ENCODE peak calls at places on chromosomes 1 and 21, in seven cellular contexts. L, I, P, G, X, V and H are unnamed samples.

GRCh38 chr1:39226836-39227235 is 22.3 kb downstream of the MACF1 start:
- DNase-seq in L (no peak), I (no peak), P (no peak), X (no peak), G (no peak), V (no peak), H (no peak)

GRCh38 chr1:234433563-234434285 is 45.3 kb downstream of the TARBP1 start:
- DNase-seq in X (no peak), L (no peak), V (no peak), I (no peak), G (peak), P (no peak), H (no peak)

GRCh38 chr1:47941609-47942237 is 55.5 kb downstream of the TRABD2B start:
- DNase-seq in X (no peak), P (peak), V (no peak), I (no peak), G (peak), L (no peak), H (no peak)

GRCh38 chr1:184052194-184052559 is 647 bp downstream of the TSEN15 start:
- DNase-seq in G (peak), L (no peak), X (no peak), P (no peak), V (no peak), I (no peak), H (no peak)

GRCh38 chr1:29849038-29849750 is 612.9 kb downstream of the PTPRU start:
- DNase-seq in V (no peak), L (no peak), P (no peak), X (no peak), G (peak), I (peak), H (peak)

GRCh38 chr1:116556289-116557006 is 14.4 kb downstream of the CD58 start:
- DNase-seq in G (peak), P (no peak), I (peak), L (peak), V (no peak), X (no peak), H (no peak)

GRCh38 chr21:24955275-24955961 is 651.9 kb downstream of the MRPL39 start:
- DNase-seq in I (no peak), G (no peak), L (no peak), V (no peak), P (no peak), X (no peak), H (no peak)

GRCh38 chr1:201531551-201532425 is 7.1 kb upstream of the NAV1 start:
- DNase-seq in L (no peak), I (no peak), X (no peak), V (no peak), G (no peak), P (no peak), H (no peak)

GRCh38 chr1:203675596-203676347 is 49.1 kb downstream of the ATP2B4 start:
- DNase-seq in V (no peak), X (no peak), P (no peak), I (no peak), G (no peak), L (no peak), H (no peak)

GRCh38 chr1:110384581-110385321 is 6.1 kb downstream of the SLC16A4 start:
- DNase-seq in V (no peak), L (no peak), I (no peak), P (no peak), X (no peak), G (no peak), H (no peak)

GRCh38 chr1:117015701-117016100 is 14.1 kb downstream of the CD101 start:
- DNase-seq in L (no peak), G (no peak), P (no peak), I (no peak), V (no peak), X (no peak), H (no peak)

GRCh38 chr21:33011462-33011861 is 14.3 kb upstream of the OLIG2 start:
- DNase-seq in L (no peak), I (no peak), X (no peak), V (no peak), P (peak), G (peak), H (peak)

GRCh38 chr1:81617308-81618027 is 183.3 kb upstream of the ADGRL2 start:
- DNase-seq in V (no peak), X (no peak), L (no peak), I (no peak), P (no peak), G (peak), H (no peak)

GRCh38 chr1:27536767-27537166 is 46.8 kb upstream of the WASF2 start:
- DNase-seq in I (no peak), X (no peak), L (no peak), V (no peak), P (no peak), G (peak), H (no peak)

GRCh38 chr1:81802601-81803422 is 2.1 kb downstream of the ADGRL2 start:
- DNase-seq in V (peak), I (no peak), P (no peak), L (peak), G (peak), X (peak), H (peak)

GRCh38 chr1:236951672-236952071 is 52.6 kb downstream of the MT1HL1 start:
- DNase-seq in L (no peak), V (no peak), I (no peak), P (no peak), G (no peak), X (no peak), H (no peak)

GRCh38 chr1:53860967-53861411 is 22.9 kb upstream of the NDC1 start:
- DNase-seq in L (no peak), P (peak), I (peak), X (no peak), G (peak), V (peak), H (no peak)

GRCh38 chr1:60908159-60908558 is 174.2 kb upstream of the NFIA start:
- DNase-seq in L (no peak), I (no peak), V (no peak), P (no peak), X (no peak), G (no peak), H (no peak)

GRCh38 chr1:162168935-162169545 is 99.5 kb downstream of the NOS1AP start:
- DNase-seq in P (no peak), L (no peak), I (no peak), X (no peak), V (no peak), G (no peak), H (no peak)

GRCh38 chr21:43300496-43301423 is 126.2 kb downstream of the SIK1 start:
- DNase-seq in X (no peak), G (peak), L (peak), I (no peak), V (no peak), P (no peak), H (peak)

GRCh38 chr1:153880962-153881361 is 41.8 kb downstream of the GATAD2B start:
- DNase-seq in P (no peak), X (peak), G (peak), L (peak), V (no peak), I (peak), H (peak)

GRCh38 chr1:1040004-1040991 is 20.4 kb downstream of the AGRN start:
- DNase-seq in G (peak), I (peak), L (peak), X (peak), V (peak), P (no peak), H (no peak)

GRCh38 chr21:19607983-19608668 is 1204.5 kb upstream of the TMPRSS15 start:
- DNase-seq in P (no peak), L (no peak), I (no peak), X (no peak), V (no peak), G (no peak), H (no peak)
- TF ChIP-seq CTCF in P (no peak), L (no peak), I (no peak), X (no peak), V (no peak), G (no peak), H (peak)

GRCh38 chr1:119988316-119989067 is 81.0 kb downstream of the NOTCH2 start:
- DNase-seq in V (no peak), P (no peak), I (no peak), X (no peak), G (no peak), L (no peak), H (no peak)

GRCh38 chr1:119984771-119985170 is 84.7 kb downstream of the NOTCH2 start:
- DNase-seq in G (no peak), X (no peak), P (no peak), V (no peak), I (no peak), L (no peak), H (no peak)

GRCh38 chr1:119987689-119988088 is 81.8 kb downstream of the NOTCH2 start:
- DNase-seq in I (no peak), P (no peak), G (no peak), L (no peak), V (no peak), X (no peak), H (no peak)

GRCh38 chr1:119987112-119987511 is 82.3 kb downstream of the NOTCH2 start:
- DNase-seq in X (no peak), G (peak), I (no peak), L (no peak), P (peak), V (no peak), H (no peak)

GRCh38 chr1:119986007-119986497 is 83.4 kb downstream of the NOTCH2 start:
- DNase-seq in P (no peak), X (no peak), G (no peak), L (no peak), I (no peak), V (no peak), H (no peak)
- TF ChIP-seq CTCF in P (no peak), X (no peak), G (no peak), L (no peak), I (no peak), V (no peak), H (no peak)

GRCh38 chr1:31396633-31397351 is 16.2 kb upstream of the SERINC2 start:
- DNase-seq in P (no peak), V (no peak), I (no peak), L (no peak), G (peak), X (no peak), H (no peak)
- TF ChIP-seq CTCF in P (peak), V (peak), I (no peak), L (no peak), G (peak), X (peak), H (peak)

GRCh38 chr1:240100351-240100750 is 8.7 kb downstream of the FMN2 start:
- DNase-seq in V (no peak), P (no peak), X (no peak), I (no peak), G (no peak), L (no peak), H (no peak)

GRCh38 chr1:240099748-240100147 is 8.1 kb downstream of the FMN2 start:
- DNase-seq in L (no peak), X (no peak), G (no peak), P (no peak), I (no peak), V (no peak), H (no peak)

GRCh38 chr1:240101737-240102136 is 10.1 kb downstream of the FMN2 start:
- DNase-seq in X (no peak), V (no peak), L (no peak), I (no peak), G (no peak), P (no peak), H (no peak)

GRCh38 chr1:240099329-240099728 is 7.6 kb downstream of the FMN2 start:
- DNase-seq in L (no peak), G (no peak), V (no peak), P (no peak), X (no peak), I (no peak), H (no peak)

DNA sequence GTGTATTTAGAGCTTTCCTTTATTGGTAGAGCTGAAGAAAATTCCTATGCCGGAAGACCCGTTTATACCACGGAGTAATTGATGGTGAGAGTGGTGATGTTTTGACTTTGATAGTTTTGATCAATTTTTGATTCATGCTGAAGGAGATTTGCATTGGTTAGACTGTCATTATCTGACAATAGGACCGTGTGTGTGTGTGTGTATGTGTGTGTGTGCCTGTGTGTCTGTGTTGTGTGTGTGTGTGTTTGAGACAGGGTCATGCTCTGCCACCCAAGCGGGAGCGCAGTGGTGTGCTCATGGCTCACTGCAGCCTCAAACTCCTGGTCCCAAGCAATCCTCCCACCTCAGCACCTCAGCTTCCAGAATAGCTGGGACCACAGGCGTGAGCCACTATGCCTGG is 9.6 kb downstream of the FMN2 start:
- DNase-seq in X (no peak), V (no peak), I (no peak), L (no peak), G (no peak), P (no peak), H (no peak)
- TF ChIP-seq CTCF in X (no peak), V (no peak), I (no peak), L (no peak), G (no peak), P (no peak), H (no peak)

GRCh38 chr1:70220517-70221240 is 501 bp upstream of the SRSF11 start:
- DNase-seq in I (no peak), G (no peak), L (no peak), V (no peak), P (no peak), X (no peak), H (no peak)

GRCh38 chr1:70224954-70225353 is 3.8 kb downstream of the SRSF11 start:
- DNase-seq in V (no peak), G (no peak), I (no peak), P (no peak), X (no peak), L (no peak), H (no peak)

GRCh38 chr1:70220015-70220414 is 1.2 kb upstream of the SRSF11 start:
- DNase-seq in I (no peak), X (no peak), L (no peak), P (no peak), G (no peak), V (no peak), H (no peak)

GRCh38 chr1:70221241-70222077 is at the start of gene SRSF11:
- DNase-seq in P (peak), L (peak), V (peak), I (peak), G (peak), X (peak), H (peak)

DNA sequence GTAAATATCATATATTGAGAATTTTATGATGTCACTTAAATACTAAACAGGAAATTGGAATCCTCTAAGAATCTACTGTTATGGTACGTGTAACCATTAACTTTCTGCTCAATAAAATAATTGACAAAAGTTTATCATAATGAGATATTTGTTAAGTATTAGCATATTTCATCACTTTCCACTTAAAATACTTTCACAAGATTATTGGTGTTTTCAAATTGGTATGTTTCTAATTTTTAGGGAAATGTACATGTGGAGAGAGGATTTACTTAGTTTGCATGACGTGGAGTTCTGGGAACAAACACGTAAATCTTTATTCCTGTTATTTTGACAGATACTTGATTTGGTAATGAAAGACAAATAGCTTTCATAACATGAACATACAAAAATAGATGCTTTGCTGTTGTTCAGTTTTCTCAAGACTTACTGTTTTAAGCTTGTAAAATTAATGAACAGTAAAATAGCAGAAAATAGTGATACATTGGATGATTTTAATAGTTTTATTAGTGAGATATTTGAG is 1.6 kb downstream of the SRSF11 start:
- DNase-seq in L (no peak), P (no peak), V (no peak), I (no peak), X (no peak), G (no peak), H (no peak)
- TF ChIP-seq CTCF in L (no peak), P (no peak), V (no peak), I (no peak), X (no peak), G (no peak), H (no peak)

GRCh38 chr1:223712184-223712855 is at the start of gene CAPN2:
- DNase-seq in L (peak), G (peak), V (peak), I (peak), P (peak), X (peak), H (peak)
- TF ChIP-seq CTCF in L (peak), G (peak), V (peak), I (peak), P (peak), X (peak), H (peak)

GRCh38 chr1:19405195-19405760 is 80.1 kb downstream of the CAPZB start:
- DNase-seq in G (no peak), I (no peak), P (no peak), V (no peak), X (no peak), L (no peak), H (no peak)
- TF ChIP-seq CTCF in G (peak), I (no peak), P (no peak), V (peak), X (no peak), L (peak), H (peak)

DNA sequence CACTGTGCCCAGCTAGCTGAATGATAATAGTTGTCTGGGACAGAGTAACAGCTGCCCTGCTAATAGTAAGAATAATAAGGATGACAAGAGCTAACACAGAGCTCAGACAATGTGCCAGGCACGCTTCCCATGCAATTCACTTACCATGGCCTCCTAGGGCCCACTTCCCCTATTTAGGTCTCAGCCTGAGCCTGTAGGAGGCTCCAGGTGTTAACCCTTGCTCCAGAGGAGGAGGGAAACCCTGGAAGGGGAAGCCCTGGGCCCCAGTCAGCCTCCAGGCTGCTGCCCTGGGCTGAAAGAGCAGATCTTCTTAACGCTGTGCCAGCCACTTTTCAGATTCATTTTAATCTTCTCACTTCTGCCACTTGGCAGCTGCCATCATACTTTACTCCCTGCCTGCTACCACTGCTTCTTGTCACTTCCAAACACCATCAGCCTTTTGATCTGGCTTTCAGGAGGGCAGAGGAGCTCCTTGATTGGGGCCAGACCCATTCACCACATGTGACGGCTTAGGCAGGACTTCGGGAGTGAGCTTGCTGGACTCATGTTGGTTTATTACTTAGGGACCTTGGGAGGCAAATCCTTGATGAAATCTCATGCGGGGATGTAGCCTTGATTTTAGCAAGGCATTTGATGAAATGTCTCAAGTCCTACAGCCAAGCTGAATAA is 66.7 kb upstream of the PARP1 start:
- DNase-seq in I (no peak), P (no peak), G (no peak), X (no peak), V (no peak), L (no peak), H (no peak)
- TF ChIP-seq CTCF in I (no peak), P (no peak), G (no peak), X (no peak), V (no peak), L (no peak), H (no peak)

GRCh38 chr1:165408518-165408917 is 36.4 kb downstream of the RXRG start:
- DNase-seq in I (no peak), V (no peak), L (no peak), G (peak), X (no peak), P (peak), H (no peak)
- TF ChIP-seq CTCF in I (no peak), V (peak), L (peak), G (peak), X (no peak), P (peak), H (peak)

DNA sequence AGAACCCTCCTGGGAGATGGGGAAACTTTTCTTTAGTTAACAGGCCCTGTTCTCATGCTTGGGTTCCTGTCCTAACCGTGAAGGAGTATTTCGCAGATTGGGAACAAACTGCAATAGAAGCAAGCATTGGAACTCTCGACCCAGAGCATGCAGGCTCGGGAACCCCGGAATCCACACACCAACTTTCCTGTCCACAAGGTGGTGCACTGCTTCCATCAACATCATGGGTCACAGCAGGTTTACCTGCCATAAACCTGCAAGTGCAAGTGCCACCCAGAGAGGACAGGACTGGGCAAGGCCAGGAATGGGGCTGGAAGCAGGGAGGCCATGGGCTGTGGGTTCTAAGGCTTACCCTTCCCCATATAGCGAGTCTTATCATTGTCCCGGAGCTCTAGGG is 6.9 kb downstream of the ENO1 start:
- DNase-seq in G (no peak), P (no peak), L (no peak), X (no peak), I (no peak), V (no peak), H (no peak)
- TF ChIP-seq CTCF in G (peak), P (peak), L (no peak), X (peak), I (no peak), V (peak), H (peak)